ENCODE peak calls at places on chromosomes 11 and 22, in nine cellular contexts. N is stimulated activated CD8-positive, alpha-beta memory T cell treated with anti-CD3 and anti-CD28 coated beads, Interleukin-4, amount 100 ng/mL, for 1 hour; C is activated CD8-positive, alpha-beta memory T cell treated with anti-CD3 and anti-CD28 coated beads for 24 hours; T is kidney; V is GM04504; J is fibroblast of pulmonary artery; R is tibial nerve; H is stimulated activated naive CD4-positive, alpha-beta T cell; G is fibroblast of the conjunctiva. Y is an unnamed sample.

GRCh38 chr11:75248924-75249256 is 8.3 kb downstream of the TPBGL start:
- DNase-seq in V (no peak), N (no peak), H (no peak), R (no peak), T (no peak), G (no peak), C (no peak), J (no peak), Y (no peak)

GRCh38 chr11:11467278-11467677 is 114.2 kb upstream of the CSNK2A3 start:
- DNase-seq in N (no peak), C (no peak), H (no peak), G (no peak), T (no peak), V (no peak), J (no peak), R (no peak), Y (no peak)

GRCh38 chr22:48089601-48090331 is 1327.3 kb downstream of the TBC1D22A start:
- DNase-seq in H (no peak), C (peak; percentile 37), G (peak; percentile 6), T (peak; percentile 88), R (peak; percentile 59), N (no peak), V (no peak), J (peak; percentile 0), Y (no peak)

GRCh38 chr22:24744638-24745037 is 29.9 kb downstream of the PIWIL3 start:
- DNase-seq in T (no peak), G (no peak), H (no peak), V (no peak), N (no peak), J (peak; percentile 26), R (no peak), C (no peak), Y (no peak)

GRCh38 chr11:11215058-11215815 is 137.8 kb downstream of the CSNK2A3 start:
- DNase-seq in J (no peak), T (no peak), G (no peak), N (no peak), C (no peak), R (no peak), H (no peak), V (no peak), Y (no peak)

GRCh38 chr11:69292221-69292648 is 1.7 kb upstream of the MYEOV start:
- DNase-seq in R (no peak), G (no peak), V (no peak), N (no peak), T (peak; percentile 61), H (no peak), C (peak; percentile 84), J (peak; percentile 44), Y (peak; percentile 89)

GRCh38 chr11:103892603-103893002 is 143.8 kb upstream of the DDI1 start:
- DNase-seq in J (peak; percentile 72), G (no peak), V (peak; percentile 28), H (no peak), C (no peak), N (no peak), R (no peak), T (no peak), Y (no peak)

GRCh38 chr22:24772493-24773220 is 1.9 kb downstream of the PIWIL3 start:
- DNase-seq in T (no peak), R (no peak), C (peak; percentile 37), J (peak; percentile 79), G (peak; percentile 13), V (no peak), N (no peak), H (no peak), Y (peak; percentile 87)

GRCh38 chr11:44958165-44958564 is 7.5 kb upstream of the TP53I11 start:
- DNase-seq in G (no peak), H (no peak), V (no peak), T (no peak), R (no peak), C (no peak), N (no peak), J (no peak), Y (no peak)

GRCh38 chr22:29704528-29705285 is 15.1 kb upstream of the CABP7 start:
- DNase-seq in V (no peak), H (no peak), J (peak; percentile 11), T (no peak), C (no peak), R (peak; percentile 26), N (no peak), G (no peak), Y (peak; percentile 76)

GRCh38 chr11:113341388-113342165 is 27.2 kb downstream of the TTC12 start:
- DNase-seq in N (no peak), T (no peak), C (no peak), R (no peak), H (no peak), J (no peak), G (no peak), V (no peak), Y (no peak)

GRCh38 chr11:85171648-85172257 is 455.4 kb downstream of the DLG2 start:
- DNase-seq in T (no peak), V (no peak), J (no peak), R (no peak), N (no peak), G (no peak), H (no peak), C (no peak), Y (no peak)

Y was measured in H7.